ENCODE peak calls at places on chromosome 16, in ten cellular contexts. W is natural killer cell; F is T-helper 17 cell; X is naive B cell; A is HCT116; C is CD8-positive, alpha-beta T cell; S is Right ventricle myocardium inferior; T is pancreas; G is foreskin keratinocyte; U is activated T-cell treated with anti-CD3 and anti-CD28 coated beads, Interleukin-2, amount 50 U/mL, for 72 hours. K is an unnamed sample.

GRCh38 chr16:75491876-75492275 is 3.4 kb downstream of the CHST6 start:
- ATAC-seq in S (no peak), W (peak; percentile 43), T (no peak), F (no peak), C (no peak), X (no peak), A (peak; percentile 69), U (no peak), G (peak; percentile 78), K (no peak)

GRCh38 chr16:50616883-50617629 is 64.1 kb downstream of the SNX20 start:
- ATAC-seq in T (no peak), W (no peak), S (peak; percentile 62), G (no peak), F (no peak), A (peak; percentile 64), X (no peak), U (no peak), C (no peak), K (no peak)

GRCh38 chr16:11087691-11088431 is 143.5 kb downstream of the CLEC16A start:
- ATAC-seq in T (no peak), A (peak; percentile 47), G (no peak), S (no peak), F (peak; percentile 76), X (no peak), W (peak; percentile 30), C (peak; percentile 49), U (peak; percentile 49), K (no peak)

GRCh38 chr16:54253118-54253517 is 33.5 kb downstream of the IRX3 start:
- ATAC-seq in T (no peak), X (no peak), S (peak; percentile 46), W (no peak), F (no peak), A (no peak), U (no peak), C (no peak), G (peak; percentile 12), K (no peak)

GRCh38 chr16:53726625-53727024 is 22.7 kb downstream of the FTO start:
- ATAC-seq in U (no peak), F (no peak), C (no peak), X (no peak), W (no peak), S (no peak), G (peak; percentile 64), A (peak; percentile 68), T (no peak), K (no peak)

GRCh38 chr16:59181821-59182420 is 447.8 kb upstream of the GOT2 start:
- ATAC-seq in U (no peak), W (no peak), A (no peak), F (no peak), X (no peak), T (no peak), G (no peak), S (no peak), C (no peak), K (peak; percentile 24)

GRCh38 chr16:68732068-68732680 is 4.9 kb upstream of the CDH1 start:
- ATAC-seq in G (peak; percentile 87), U (no peak), F (no peak), W (no peak), X (no peak), C (no peak), A (peak; percentile 80), T (peak; percentile 84), S (no peak), K (no peak)

GRCh38 chr16:48597563-48598392 is 12.2 kb downstream of the N4BP1 start:
- ATAC-seq in A (no peak), X (no peak), F (no peak), G (no peak), U (no peak), C (no peak), T (no peak), W (no peak), S (no peak), K (no peak)

GRCh38 chr16:17917316-17918019 is 419.1 kb downstream of the NPIPA8 start:
- ATAC-seq in C (no peak), F (no peak), S (no peak), W (no peak), U (no peak), G (no peak), X (no peak), A (no peak), T (no peak), K (no peak)

GRCh38 chr16:83606486-83607030 is 201.2 kb upstream of the HSBP1 start:
- ATAC-seq in T (no peak), X (no peak), F (no peak), U (no peak), S (no peak), A (peak; percentile 97), C (no peak), W (no peak), G (peak; percentile 39), K (no peak)

GRCh38 chr16:23365602-23366240 is 63.6 kb downstream of the SCNN1B start:
- ATAC-seq in U (peak; percentile 29), A (no peak), S (no peak), F (no peak), X (no peak), C (no peak), T (peak; percentile 72), W (peak; percentile 18), G (no peak), K (peak; percentile 35)

GRCh38 chr16:69606985-69607384 is 41.2 kb downstream of the NFAT5 start:
- ATAC-seq in A (no peak), W (no peak), T (no peak), S (no peak), G (no peak), X (no peak), C (no peak), U (no peak), F (no peak), K (no peak)

GRCh38 chr16:88731699-88732098 is 25.4 kb downstream of the CTU2 start:
- ATAC-seq in A (peak; percentile 41), X (no peak), S (no peak), T (no peak), U (no peak), F (no peak), G (peak; percentile 12), W (no peak), C (no peak), K (peak; percentile 59)

GRCh38 chr16:25311950-25312349 is 54.3 kb upstream of the ZKSCAN2 start:
- ATAC-seq in G (no peak), X (no peak), S (no peak), C (no peak), F (no peak), A (no peak), T (no peak), U (no peak), W (no peak), K (no peak)

GRCh38 chr16:57883953-57884654 is 81.8 kb upstream of the KIFC3 start:
- ATAC-seq in A (no peak), U (no peak), T (no peak), W (peak; percentile 32), S (no peak), G (peak; percentile 73), C (no peak), X (no peak), F (no peak), K (peak; percentile 31)

GRCh38 chr16:1435921-1436697 is 5.2 kb downstream of the PERCC1 start:
- ATAC-seq in F (no peak), W (no peak), S (no peak), T (no peak), C (no peak), A (peak; percentile 53), U (no peak), G (no peak), X (no peak), K (no peak)

GRCh38 chr16:24419709-24420108 is 119.7 kb upstream of the RBBP6 start:
- ATAC-seq in G (no peak), X (peak; percentile 92), S (no peak), W (no peak), T (no peak), U (no peak), F (no peak), A (no peak), C (no peak), K (peak; percentile 92)

GRCh38 chr16:52463904-52464303 is 83.0 kb downstream of the TOX3 start:
- ATAC-seq in S (no peak), A (no peak), W (no peak), X (no peak), U (no peak), F (no peak), C (no peak), T (no peak), G (no peak), K (no peak)

GRCh38 chr16:65283238-65283651 is 161.4 kb upstream of the CDH11 start:
- ATAC-seq in A (no peak), G (no peak), F (no peak), T (no peak), W (no peak), U (no peak), C (no peak), X (no peak), S (no peak), K (no peak)